ENCODE peak calls at places on chromosomes 13 and 19, in eight cellular contexts. A, Y, K, D, H, J, Q and O are unnamed samples.

GRCh38 chr13:64723735-64724134 is 2506.4 kb downstream of the PCDH9 start:
- DNase-seq in A (no peak), K (peak; percentile 94), J (no peak), Q (no peak), H (peak; percentile 81), D (no peak), Y (peak; percentile 93), O (no peak)

GRCh38 chr13:77285098-77285497 is 41.8 kb downstream of the MYCBP2 start:
- DNase-seq in Y (no peak), D (no peak), J (no peak), A (no peak), H (no peak), Q (no peak), K (no peak), O (no peak)

GRCh38 chr13:51861728-51862300 is at the start of gene CCDC70:
- DNase-seq in K (peak; percentile 39), A (no peak), J (no peak), D (no peak), Y (peak; percentile 72), H (no peak), Q (no peak), O (no peak)

GRCh38 chr19:28394705-28395104 is 818.2 kb downstream of the UQCRFS1 start:
- DNase-seq in Y (no peak), D (no peak), K (no peak), A (no peak), H (no peak), J (no peak), Q (no peak), O (no peak)

GRCh38 chr19:52170863-52171320 is 529 bp downstream of the ZNF836 start:
- DNase-seq in Y (no peak), Q (no peak), D (no peak), J (peak; percentile 63), K (no peak), A (peak; percentile 41), H (no peak), O (peak; percentile 57)

GRCh38 chr19:34209726-34210125 is 37.4 kb downstream of the LSM14A start:
- DNase-seq in J (no peak), K (no peak), Q (no peak), A (no peak), D (no peak), H (no peak), Y (no peak), O (no peak)

GRCh38 chr19:38917516-38917915 is 5.5 kb upstream of the CCER2 start:
- DNase-seq in K (no peak), H (no peak), J (peak; percentile 52), Y (no peak), A (no peak), Q (no peak), D (no peak), O (no peak)

GRCh38 chr19:4009990-4010807 is 2.7 kb downstream of the PIAS4 start:
- DNase-seq in K (peak; percentile 46), H (no peak), A (no peak), Q (no peak), Y (no peak), D (no peak), J (peak; percentile 63), O (no peak)

GRCh38 chr13:67619987-67620386 is 389.9 kb upstream of the PCDH9 start:
- DNase-seq in K (peak; percentile 64), Y (peak; percentile 32), Q (no peak), D (no peak), A (no peak), J (no peak), H (no peak), O (no peak)

GRCh38 chr13:28741080-28741479 is 22.3 kb upstream of the SLC46A3 start:
- DNase-seq in D (no peak), K (peak; percentile 46), H (no peak), Y (no peak), Q (no peak), J (no peak), A (no peak), O (no peak)

GRCh38 chr13:77516342-77516789 is 19.1 kb upstream of the SCEL start:
- DNase-seq in A (no peak), D (no peak), Q (no peak), J (no peak), H (peak; percentile 42), K (peak; percentile 44), Y (peak; percentile 82), O (no peak)

GRCh38 chr13:51957377-51958216 is 53.7 kb downstream of the ATP7B start:
- DNase-seq in D (no peak), Q (no peak), K (no peak), Y (no peak), A (no peak), J (no peak), H (no peak), O (no peak)

GRCh38 chr19:14107581-14108461 is 9.7 kb downstream of the PRKACA start:
- DNase-seq in D (no peak), Y (peak; percentile 18), H (no peak), K (no peak), J (no peak), Q (no peak), A (no peak), O (no peak)

GRCh38 chr13:26678330-26678729 is 82.3 kb downstream of the GPR12 start:
- DNase-seq in J (no peak), Q (no peak), A (no peak), D (no peak), Y (no peak), H (no peak), K (no peak), O (no peak)

GRCh38 chr13:112959206-112959605 is 9.8 kb upstream of the MCF2L start:
- DNase-seq in D (peak; percentile 35), Y (no peak), K (no peak), H (no peak), Q (peak; percentile 63), A (peak; percentile 68), J (peak; percentile 11), O (no peak)

GRCh38 chr19:49512970-49513745 is 697 bp downstream of the FCGRT start:
- DNase-seq in D (no peak), A (peak; percentile 70), H (no peak), K (no peak), Y (no peak), Q (no peak), J (no peak), O (peak; percentile 80)

DNA sequence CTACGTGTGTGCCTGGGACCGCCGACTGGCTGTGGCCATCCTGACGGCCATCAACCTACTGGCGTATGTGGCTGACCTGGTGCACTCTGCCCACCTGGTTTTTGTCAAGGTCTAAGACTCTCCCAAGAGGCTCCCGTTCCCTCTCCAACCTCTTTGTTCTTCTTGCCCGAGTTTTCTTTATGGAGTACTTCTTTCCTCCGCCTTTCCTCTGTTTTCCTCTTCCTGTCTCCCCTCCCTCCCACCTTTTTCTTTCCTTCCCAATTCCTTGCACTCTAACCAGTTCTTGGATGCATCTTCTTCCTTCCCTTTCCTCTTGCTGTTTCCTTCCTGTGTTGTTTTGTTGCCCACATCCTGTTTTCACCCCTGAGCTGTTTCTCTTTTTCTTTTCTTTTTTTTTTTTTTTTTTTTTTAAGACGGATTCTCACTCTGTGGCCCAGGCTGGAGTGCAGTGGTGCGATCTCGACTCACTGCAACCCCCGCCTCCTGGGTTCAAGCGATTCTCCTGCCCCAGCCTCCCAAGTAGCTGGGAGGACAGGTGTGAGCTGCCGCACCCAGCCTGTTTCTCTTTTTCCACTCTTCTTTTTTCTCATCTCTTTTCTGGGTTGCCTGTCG is 6.8 kb downstream of the MYADM start:
- DNase-seq in K (no peak), H (no peak), J (no peak), D (no peak), Q (no peak), A (no peak), Y (no peak), O (no peak)
- H3K4me1 ChIP-seq in K (peaks cover 3% of the 10 kb centered on the region), H (peaks cover 43% of the 10 kb centered on the region), J (peaks cover 4% of the 10 kb centered on the region), D (no peaks in the 10 kb centered on the region), Q (peaks cover 51% of the 10 kb centered on the region), A (no peaks in the 10 kb centered on the region), Y (peaks cover 3% of the 10 kb centered on the region), O (peaks cover 4% of the 10 kb centered on the region)

DNA sequence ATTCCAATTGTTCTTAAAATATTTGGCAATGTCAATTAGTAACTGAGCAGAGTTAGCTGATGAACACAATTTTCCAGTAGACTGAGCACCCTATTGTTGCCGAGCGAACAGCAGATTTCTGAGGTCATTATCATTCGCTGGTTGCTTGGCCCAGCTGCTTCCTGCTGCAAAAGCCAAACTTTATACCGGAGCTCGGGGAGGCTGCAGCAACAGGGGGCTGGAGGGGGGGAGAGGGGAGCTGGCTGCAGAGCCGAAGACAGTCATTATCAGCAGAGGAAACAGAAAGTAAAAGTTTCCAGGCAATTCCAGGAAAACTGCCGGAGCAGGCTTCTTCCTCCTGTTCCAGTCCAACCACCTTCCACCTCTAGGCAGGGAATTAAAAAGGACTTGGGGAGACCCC is 77.9 kb downstream of the ZNF536 start:
- DNase-seq in H (no peak), A (peak; percentile 40), Q (no peak), D (no peak), Y (no peak), K (no peak), J (no peak), O (peak; percentile 71)
- H3K4me3 ChIP-seq in H (no peak overlapping the region), A (peak overlapping the region; percentile 27), Q (peak overlapping the region; percentile 41), D (peak overlapping the region; percentile 33), Y (no peak overlapping the region), K (no peak overlapping the region), J (no peak overlapping the region), O (peak overlapping the region; percentile 23)

DNA sequence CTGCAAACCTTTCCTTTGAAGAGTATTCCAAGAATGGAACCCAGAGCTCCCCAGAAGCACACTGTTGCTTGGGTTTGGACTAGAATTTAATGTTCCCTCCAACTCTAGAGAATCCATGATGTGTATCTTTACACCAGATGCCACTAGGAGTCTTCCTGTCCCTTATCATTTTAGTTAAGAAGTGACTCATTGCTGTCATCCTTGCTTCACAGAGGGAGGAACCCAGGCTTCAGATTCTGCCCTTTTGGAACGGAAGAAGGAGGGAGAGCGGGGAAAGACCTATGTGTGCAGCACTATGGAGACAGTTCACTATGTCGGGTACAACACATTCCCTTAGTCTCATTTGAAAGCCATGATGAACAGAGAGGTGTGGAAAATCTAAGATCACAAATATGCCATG is 2.1 kb upstream of the ATP12A start:
- DNase-seq in Q (no peak), H (no peak), J (no peak), Y (no peak), A (no peak), K (no peak), D (no peak), O (no peak)
- H3K27ac ChIP-seq in Q (no peak overlapping the region), H (no peak overlapping the region), J (no peak overlapping the region), Y (no peak overlapping the region), A (no peak overlapping the region), K (no peak overlapping the region), D (no peak overlapping the region), O (no peak overlapping the region)

GRCh38 chr13:98570929-98571372 is 6.0 kb downstream of the STK24 start:
- DNase-seq in H (no peak), K (no peak), Y (peak; percentile 89), A (peak; percentile 34), J (no peak), Q (no peak), D (no peak), O (no peak)

GRCh38 chr13:98567140-98567539 is 9.8 kb downstream of the STK24 start:
- DNase-seq in Q (no peak), D (no peak), J (no peak), H (no peak), A (no peak), Y (no peak), K (no peak), O (no peak)

GRCh38 chr13:98563071-98563470 is 13.8 kb downstream of the STK24 start:
- DNase-seq in Q (no peak), A (no peak), K (no peak), Y (peak; percentile 46), D (no peak), H (no peak), J (no peak), O (no peak)

GRCh38 chr13:98564204-98564603 is 12.7 kb downstream of the STK24 start:
- DNase-seq in Y (no peak), K (no peak), Q (no peak), D (no peak), J (no peak), A (no peak), H (no peak), O (no peak)

GRCh38 chr13:98565726-98566577 is 11.0 kb downstream of the STK24 start:
- DNase-seq in A (no peak), Y (no peak), Q (no peak), J (peak; percentile 66), D (peak; percentile 38), H (no peak), K (no peak), O (no peak)
- H3K4me1 ChIP-seq in A (no peaks in the 10 kb centered on the region), Y (peaks cover 23% of the 10 kb centered on the region), Q (peaks cover 87% of the 10 kb centered on the region), J (peaks cover 15% of the 10 kb centered on the region), D (peaks cover 17% of the 10 kb centered on the region), H (peaks cover 9% of the 10 kb centered on the region), K (peaks cover 21% of the 10 kb centered on the region), O (peaks cover 28% of the 10 kb centered on the region)